ENCODE peak calls at places on chromosomes 4 and X, in nine cellular contexts. N is GM04504; A is astrocyte of the spinal cord; F is EH; S is NCI-H2081 treated with DMSO at 0.1 percent for 48 hours; I is GM13977; E is HT1080; G is Calu3; L is CD8-positive, alpha-beta T cell. V is an unnamed sample.

GRCh38 chrX:155951237-155951789 is 46.2 kb upstream of the IL9R start:
- DNase-seq in N (no peak), A (no peak), F (no peak), S (no peak), I (no peak), E (no peak), G (no peak), L (no peak), V (no peak)

GRCh38 chr4:155639674-155640529 is 26.7 kb upstream of the GUCY1A1 start:
- DNase-seq in N (no peak), A (no peak), F (no peak), S (no peak), I (peak), E (no peak), G (no peak), L (no peak), V (no peak)

GRCh38 chrX:40153335-40154221 is 55.8 kb upstream of the BCOR start:
- DNase-seq in N (no peak), A (no peak), F (peak), S (no peak), I (peak), E (no peak), G (peak), L (peak), V (peak)

GRCh38 chr4:304987-305680 is at the start of gene ZNF732:
- DNase-seq in N (peak), A (peak), F (peak), S (no peak), I (no peak), E (no peak), G (no peak), L (no peak), V (no peak)

GRCh38 chr4:17469931-17470674 is 41.8 kb downstream of the QDPR start:
- DNase-seq in N (no peak), A (no peak), F (peak), S (no peak), I (no peak), E (no peak), G (no peak), L (no peak), V (no peak)

GRCh38 chr4:180923476-180923875 is 1319.7 kb upstream of the TENM3 start:
- DNase-seq in N (peak), A (peak), F (peak), S (no peak), I (no peak), E (peak), G (no peak), L (no peak), V (no peak)

GRCh38 chrX:47846070-47846469 is 9.4 kb downstream of the ZNF81 start:
- DNase-seq in N (no peak), A (no peak), F (no peak), S (no peak), I (no peak), E (no peak), G (no peak), L (no peak), V (no peak)

GRCh38 chrX:24145340-24146186 is 4.0 kb upstream of the ZFX start:
- DNase-seq in N (no peak), A (peak), F (peak), S (no peak), I (no peak), E (peak), G (peak), L (no peak), V (no peak)

GRCh38 chr4:102497986-102498385 is 3.2 kb upstream of the NFKB1 start:
- DNase-seq in N (no peak), A (no peak), F (peak), S (no peak), I (no peak), E (no peak), G (no peak), L (no peak), V (no peak)

GRCh38 chrX:9700555-9700954 is 65.1 kb downstream of the GPR143 start:
- DNase-seq in N (no peak), A (no peak), F (no peak), S (no peak), I (no peak), E (no peak), G (no peak), L (no peak), V (no peak)

GRCh38 chr4:168499241-168499640 is 2.4 kb downstream of the PALLD start:
- DNase-seq in N (no peak), A (no peak), F (no peak), S (no peak), I (no peak), E (no peak), G (no peak), L (no peak), V (no peak)

V was measured in upper lobe of left lung.